ENCODE peak calls at places on chromosome 1, in ten cellular contexts. T is left ventricle myocardium inferior; B is Peyer's patch; Y is kidney; W is left lung; F is CD8-positive, alpha-beta T cell; S is PC-9; G is OCI-LY7; K is lung; N is hepatocyte. J is an unnamed sample.

GRCh38 chr1:174692313-174692712 is 244.5 kb downstream of the GPR52 start:
- DNase-seq in T (no peak), B (no peak), Y (no peak), W (no peak), F (no peak), S (no peak), G (no peak), K (no peak), N (no peak), J (no peak)

GRCh38 chr1:165397945-165398344 is 41.4 kb upstream of the LMX1A start:
- DNase-seq in T (no peak), B (no peak), Y (no peak), W (no peak), F (no peak), S (no peak), G (no peak), K (peak; percentile 31), N (peak; percentile 65), J (no peak)

GRCh38 chr1:44073528-44073927 is 42.3 kb upstream of the SLC6A9 start:
- DNase-seq in T (no peak), B (no peak), Y (no peak), W (no peak), F (no peak), S (no peak), G (peak; percentile 63), K (no peak), N (no peak), J (no peak)

GRCh38 chr1:8632092-8632491 is 185.3 kb downstream of the RERE start:
- DNase-seq in T (no peak), B (no peak), Y (no peak), W (no peak), F (no peak), S (no peak), G (no peak), K (no peak), N (no peak), J (no peak)

GRCh38 chr1:161182214-161182613 is 4.9 kb upstream of the B4GALT3 start:
- DNase-seq in T (no peak), B (peak; percentile 3), Y (no peak), W (no peak), F (peak; percentile 68), S (no peak), G (no peak), K (no peak), N (no peak), J (no peak)

GRCh38 chr1:116259665-116260064 is 113.4 kb upstream of the ATP1A1 start:
- DNase-seq in T (no peak), B (no peak), Y (no peak), W (no peak), F (no peak), S (no peak), G (peak; percentile 41), K (no peak), N (no peak), J (no peak)

GRCh38 chr1:231929311-231929710 is 302.7 kb downstream of the DISC1 start:
- DNase-seq in T (no peak), B (no peak), Y (no peak), W (no peak), F (no peak), S (no peak), G (no peak), K (no peak), N (peak; percentile 29), J (no peak)

GRCh38 chr1:177849130-177849529 is 120.7 kb downstream of the SEC16B start:
- DNase-seq in T (no peak), B (no peak), Y (no peak), W (no peak), F (no peak), S (no peak), G (no peak), K (no peak), N (no peak), J (no peak)

GRCh38 chr1:1956101-1956500 is 37.0 kb upstream of the TMEM52 start:
- DNase-seq in T (no peak), B (no peak), Y (no peak), W (peak; percentile 31), F (no peak), S (no peak), G (no peak), K (no peak), N (no peak), J (no peak)

DNA sequence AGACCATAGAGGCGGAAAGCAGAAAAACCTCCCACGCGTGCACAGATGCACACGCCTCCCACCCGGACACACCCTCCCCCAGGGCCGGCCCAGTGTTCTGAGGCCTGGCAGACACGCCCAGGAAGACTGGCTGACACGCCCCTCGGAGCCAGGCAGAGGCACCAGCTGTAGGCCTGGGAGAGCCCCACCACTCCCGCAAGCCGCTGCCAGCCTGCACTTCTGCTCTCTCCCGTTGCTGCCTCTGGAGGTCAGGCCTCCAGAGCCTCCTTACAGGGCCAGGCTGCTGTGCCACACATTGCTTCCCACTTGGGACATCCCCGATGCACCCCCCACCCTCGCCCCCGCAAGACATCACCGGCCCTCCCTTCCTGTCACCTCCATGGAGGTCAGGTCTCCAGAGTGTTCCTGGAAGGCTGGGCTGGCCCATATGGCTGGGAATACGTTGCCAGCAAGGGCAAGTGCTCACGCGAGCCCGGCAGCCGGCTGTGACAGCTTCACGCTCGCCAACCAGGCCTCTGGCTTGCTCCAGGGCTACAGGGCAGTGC is 40.4 kb downstream of the CASZ1 start:
- DNase-seq in T (peak; percentile 74), B (peak; percentile 91), Y (peak; percentile 92), W (peak; percentile 86), F (peak; percentile 81), S (peak; percentile 42), G (peak; percentile 10), K (peak; percentile 50), N (peak; percentile 68), J (no peak)
- TF ChIP-seq CTCF in T (no peak), B (no peak), Y (no peak), W (no peak), F (no peak), S (no peak), G (no peak), K (no peak), N (no peak), J (no peak)

GRCh38 chr1:224175615-224176014 is 7.4 kb upstream of the DEGS1 start:
- DNase-seq in T (no peak), B (no peak), Y (no peak), W (no peak), F (peak; percentile 16), S (no peak), G (no peak), K (no peak), N (peak; percentile 48), J (peak; percentile 68)

GRCh38 chr1:224170748-224171478 is 12.1 kb upstream of the DEGS1 start:
- DNase-seq in T (no peak), B (no peak), Y (no peak), W (no peak), F (peak; percentile 67), S (peak; percentile 45), G (peak; percentile 41), K (peak; percentile 34), N (no peak), J (no peak)

GRCh38 chr1:224172229-224172628 is 10.8 kb upstream of the DEGS1 start:
- DNase-seq in T (no peak), B (no peak), Y (no peak), W (no peak), F (no peak), S (no peak), G (no peak), K (no peak), N (no peak), J (no peak)

GRCh38 chr1:224169876-224170275 is 13.2 kb upstream of the DEGS1 start:
- DNase-seq in T (no peak), B (no peak), Y (no peak), W (no peak), F (no peak), S (no peak), G (no peak), K (no peak), N (no peak), J (no peak)

DNA sequence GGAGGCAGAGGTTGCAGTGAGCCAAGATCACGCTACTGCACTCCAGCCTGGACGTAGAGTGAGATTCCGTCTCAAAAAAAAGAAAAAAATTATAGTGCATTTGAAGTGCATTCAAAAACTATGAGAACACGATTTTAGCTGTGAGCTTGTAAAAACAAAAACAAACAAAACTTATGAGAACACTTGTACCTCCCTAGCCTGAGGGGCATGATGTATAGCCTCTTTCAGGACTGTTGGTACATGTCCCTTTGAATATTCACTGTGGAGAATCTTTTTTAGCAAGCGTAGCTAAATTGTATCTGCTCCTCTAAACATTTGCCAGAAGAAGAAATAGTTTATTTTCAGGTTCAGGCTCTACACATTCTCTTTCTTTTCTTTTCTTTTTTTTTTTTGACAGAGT is 9.5 kb upstream of the DEGS1 start:
- DNase-seq in T (no peak), B (no peak), Y (no peak), W (no peak), F (no peak), S (peak; percentile 45), G (no peak), K (no peak), N (no peak), J (no peak)
- H3K4me1 ChIP-seq in T (peaks cover 17% of the 10 kb centered on the region), B (peaks cover 11% of the 10 kb centered on the region), Y (no peaks in the 10 kb centered on the region), W (peaks cover 32% of the 10 kb centered on the region), F (peaks cover 27% of the 10 kb centered on the region), S (peaks cover 22% of the 10 kb centered on the region), G (peaks cover 7% of the 10 kb centered on the region), K (peaks cover 6% of the 10 kb centered on the region), N (peaks cover 6% of the 10 kb centered on the region), J (no peaks in the 10 kb centered on the region)

DNA sequence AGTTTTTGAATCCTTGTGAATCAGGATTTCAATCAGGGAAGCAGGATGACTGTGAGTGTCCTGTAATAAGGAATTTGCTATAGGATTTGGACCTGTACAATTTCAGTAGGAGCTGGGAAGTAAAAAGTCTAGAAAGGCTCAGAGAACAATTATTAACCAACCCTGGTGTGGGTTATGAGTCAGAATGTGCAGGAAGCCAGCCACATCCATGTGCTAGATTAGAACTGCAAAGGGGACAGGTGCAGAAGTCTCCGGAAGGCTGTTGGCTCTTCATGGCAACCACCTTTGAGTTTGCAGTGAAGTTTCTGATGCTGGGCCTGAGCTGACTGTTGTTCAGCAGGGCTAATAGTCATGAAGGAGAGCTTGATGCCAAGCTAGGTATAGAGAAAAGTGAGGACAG is 70.7 kb downstream of the SPATA46 start:
- DNase-seq in T (no peak), B (no peak), Y (no peak), W (no peak), F (no peak), S (no peak), G (no peak), K (no peak), N (peak; percentile 56), J (no peak)
- H3K9me3 ChIP-seq in T (peaks cover 21% of the 10 kb centered on the region), B (no peaks in the 10 kb centered on the region), Y (no peaks in the 10 kb centered on the region), W (peaks cover 7% of the 10 kb centered on the region), F (no peaks in the 10 kb centered on the region), S (no peaks in the 10 kb centered on the region), G (no peaks in the 10 kb centered on the region), K (no peaks in the 10 kb centered on the region), N (no peaks in the 10 kb centered on the region), J (no peaks in the 10 kb centered on the region)

GRCh38 chr1:19182223-19182622 is 27.8 kb downstream of the UBR4 start:
- DNase-seq in T (no peak), B (no peak), Y (no peak), W (no peak), F (no peak), S (no peak), G (no peak), K (no peak), N (no peak), J (no peak)

GRCh38 chr1:19178734-19179398 is 31.2 kb downstream of the UBR4 start:
- DNase-seq in T (no peak), B (no peak), Y (no peak), W (no peak), F (no peak), S (no peak), G (no peak), K (no peak), N (no peak), J (no peak)

GRCh38 chr1:19177811-19178210 is 32.3 kb downstream of the UBR4 start:
- DNase-seq in T (no peak), B (no peak), Y (no peak), W (no peak), F (no peak), S (no peak), G (no peak), K (no peak), N (no peak), J (no peak)

GRCh38 chr1:19179597-19180271 is 30.3 kb downstream of the UBR4 start:
- DNase-seq in T (no peak), B (no peak), Y (no peak), W (no peak), F (peak; percentile 33), S (no peak), G (peak; percentile 19), K (no peak), N (peak; percentile 63), J (peak; percentile 53)
- TF ChIP-seq CTCF in T (peak; percentile 56), B (no peak), Y (peak; percentile 22), W (no peak), F (peak; percentile 36), S (no peak), G (peak; percentile 58), K (no peak), N (peak; percentile 55), J (peak; percentile 19)